ENCODE peak calls at places on chromosomes 16 and 17, in eight cellular contexts. One of them, this sample, is unnamed.
A peak's percentile ranks its signal among the peaks of the same experiment; 100 is the strongest.

GRCh38 chr17:4777969-4778760 is 6.5 kb downstream of the TM4SF5 start:
- DNase-seq in heart right ventricle: no peak
- DNase-seq in Peyer's patch: no peak
- DNase-seq in kidney: peak; percentile 8
- DNase-seq in small intestine: no peak
- DNase-seq in astrocyte of the spinal cord: no peak
- DNase-seq in mesendoderm: peak; percentile 32
- DNase-seq in tibial nerve: no peak
- DNase-seq in this sample: no peak

GRCh38 chr17:72358465-72358864 is 237.6 kb downstream of the SOX9 start:
- DNase-seq in astrocyte of the spinal cord: peak; percentile 73
- DNase-seq in mesendoderm: no peak
- DNase-seq in heart right ventricle: no peak
- DNase-seq in kidney: no peak
- DNase-seq in Peyer's patch: no peak
- DNase-seq in small intestine: no peak
- DNase-seq in tibial nerve: no peak
- DNase-seq in this sample: no peak

GRCh38 chr16:8822403-8822802 is 24.8 kb downstream of the PMM2 start:
- DNase-seq in Peyer's patch: no peak
- DNase-seq in mesendoderm: no peak
- DNase-seq in heart right ventricle: no peak
- DNase-seq in small intestine: no peak
- DNase-seq in tibial nerve: no peak
- DNase-seq in kidney: no peak
- DNase-seq in astrocyte of the spinal cord: no peak
- DNase-seq in this sample: no peak

GRCh38 chr17:15213381-15214087 is 51.6 kb downstream of the PMP22 start:
- DNase-seq in astrocyte of the spinal cord: peak; percentile 4
- DNase-seq in small intestine: no peak
- DNase-seq in kidney: no peak
- DNase-seq in tibial nerve: no peak
- DNase-seq in mesendoderm: peak; percentile 60
- DNase-seq in heart right ventricle: no peak
- DNase-seq in Peyer's patch: no peak
- DNase-seq in this sample: peak; percentile 47

GRCh38 chr16:75340715-75341500 is 89.5 kb upstream of the BCAR1 start:
- DNase-seq in heart right ventricle: no peak
- DNase-seq in small intestine: no peak
- DNase-seq in mesendoderm: peak; percentile 76
- DNase-seq in tibial nerve: no peak
- DNase-seq in astrocyte of the spinal cord: peak; percentile 63
- DNase-seq in kidney: no peak
- DNase-seq in Peyer's patch: no peak
- DNase-seq in this sample: no peak

GRCh38 chr17:36940313-36941264 is 3.3 kb downstream of the LHX1 start:
- DNase-seq in heart right ventricle: no peak
- DNase-seq in tibial nerve: no peak
- DNase-seq in mesendoderm: no peak
- DNase-seq in astrocyte of the spinal cord: no peak
- DNase-seq in Peyer's patch: no peak
- DNase-seq in small intestine: no peak
- DNase-seq in kidney: no peak
- DNase-seq in this sample: peak; percentile 75

GRCh38 chr16:10390330-10390729 is 4.5 kb downstream of the ATF7IP2 start:
- DNase-seq in tibial nerve: no peak
- DNase-seq in Peyer's patch: no peak
- DNase-seq in kidney: no peak
- DNase-seq in small intestine: no peak
- DNase-seq in astrocyte of the spinal cord: no peak
- DNase-seq in heart right ventricle: no peak
- DNase-seq in mesendoderm: no peak
- DNase-seq in this sample: no peak

GRCh38 chr16:4115209-4115940 is 867 bp downstream of the ADCY9 start:
- DNase-seq in tibial nerve: no peak
- DNase-seq in kidney: peak; percentile 89
- DNase-seq in small intestine: peak; percentile 54
- DNase-seq in mesendoderm: peak; percentile 66
- DNase-seq in astrocyte of the spinal cord: peak; percentile 59
- DNase-seq in Peyer's patch: peak; percentile 72
- DNase-seq in heart right ventricle: peak; percentile 34
- DNase-seq in this sample: peak; percentile 88

GRCh38 chr17:49971848-49972485 is 3.0 kb downstream of the DLX4 start:
- DNase-seq in small intestine: no peak
- DNase-seq in astrocyte of the spinal cord: no peak
- DNase-seq in heart right ventricle: no peak
- DNase-seq in kidney: peak; percentile 76
- DNase-seq in tibial nerve: no peak
- DNase-seq in Peyer's patch: no peak
- DNase-seq in mesendoderm: peak; percentile 35
- DNase-seq in this sample: peak; percentile 83

GRCh38 chr17:78996781-78997201 is 12.8 kb downstream of the CANT1 start:
- DNase-seq in astrocyte of the spinal cord: no peak
- DNase-seq in kidney: no peak
- DNase-seq in Peyer's patch: peak; percentile 42
- DNase-seq in mesendoderm: no peak
- DNase-seq in small intestine: no peak
- DNase-seq in heart right ventricle: no peak
- DNase-seq in tibial nerve: no peak
- DNase-seq in this sample: peak; percentile 28

GRCh38 chr16:54694651-54695050 is 236.0 kb upstream of the IRX5 start:
- DNase-seq in kidney: no peak
- DNase-seq in heart right ventricle: no peak
- DNase-seq in small intestine: no peak
- DNase-seq in mesendoderm: no peak
- DNase-seq in Peyer's patch: no peak
- DNase-seq in astrocyte of the spinal cord: no peak
- DNase-seq in tibial nerve: no peak
- DNase-seq in this sample: no peak

GRCh38 chr17:7239091-7240027 is at the start of gene PHF23:
- DNase-seq in small intestine: peak; percentile 100
- DNase-seq in heart right ventricle: peak; percentile 99
- DNase-seq in tibial nerve: peak; percentile 98
- DNase-seq in Peyer's patch: peak; percentile 99
- DNase-seq in mesendoderm: peak; percentile 100
- DNase-seq in kidney: peak; percentile 100
- DNase-seq in astrocyte of the spinal cord: peak; percentile 100
- DNase-seq in this sample: peak; percentile 99

GRCh38 chr17:34436607-34437006 is 73.6 kb upstream of the CCL1 start:
- DNase-seq in mesendoderm: peak; percentile 22
- DNase-seq in heart right ventricle: no peak
- DNase-seq in small intestine: no peak
- DNase-seq in Peyer's patch: no peak
- DNase-seq in kidney: no peak
- DNase-seq in astrocyte of the spinal cord: no peak
- DNase-seq in tibial nerve: no peak
- DNase-seq in this sample: no peak

GRCh38 chr16:11004957-11005610 is 60.7 kb downstream of the CLEC16A start:
- DNase-seq in astrocyte of the spinal cord: peak; percentile 40
- DNase-seq in kidney: no peak
- DNase-seq in small intestine: no peak
- DNase-seq in tibial nerve: no peak
- DNase-seq in heart right ventricle: no peak
- DNase-seq in mesendoderm: no peak
- DNase-seq in Peyer's patch: no peak
- DNase-seq in this sample: no peak

GRCh38 chr16:60166111-60166510 is 1432.0 kb upstream of the GOT2 start:
- DNase-seq in astrocyte of the spinal cord: no peak
- DNase-seq in kidney: no peak
- DNase-seq in Peyer's patch: no peak
- DNase-seq in tibial nerve: no peak
- DNase-seq in heart right ventricle: no peak
- DNase-seq in mesendoderm: no peak
- DNase-seq in small intestine: no peak
- DNase-seq in this sample: no peak

GRCh38 chr17:47102914-47103313 is 86.2 kb downstream of the CDC27 start:
- DNase-seq in tibial nerve: no peak
- DNase-seq in mesendoderm: no peak
- DNase-seq in small intestine: no peak
- DNase-seq in heart right ventricle: no peak
- DNase-seq in Peyer's patch: no peak
- DNase-seq in astrocyte of the spinal cord: no peak
- DNase-seq in kidney: no peak
- DNase-seq in this sample: no peak

GRCh38 chr16:27244363-27244755 is 24.2 kb downstream of the NSMCE1 start:
- DNase-seq in heart right ventricle: no peak
- DNase-seq in tibial nerve: no peak
- DNase-seq in small intestine: no peak
- DNase-seq in kidney: peak; percentile 62
- DNase-seq in mesendoderm: no peak
- DNase-seq in astrocyte of the spinal cord: no peak
- DNase-seq in Peyer's patch: peak; percentile 31
- DNase-seq in this sample: peak; percentile 12

GRCh38 chr17:81539571-81539900 is 11.4 kb downstream of the FSCN2 start:
- DNase-seq in Peyer's patch: no peak
- DNase-seq in kidney: peak; percentile 57
- DNase-seq in small intestine: no peak
- DNase-seq in heart right ventricle: no peak
- DNase-seq in astrocyte of the spinal cord: no peak
- DNase-seq in mesendoderm: no peak
- DNase-seq in tibial nerve: no peak
- DNase-seq in this sample: no peak

GRCh38 chr17:66300956-66301355 is 1.5 kb upstream of the PRKCA start:
- DNase-seq in kidney: no peak
- DNase-seq in mesendoderm: no peak
- DNase-seq in heart right ventricle: no peak
- DNase-seq in tibial nerve: no peak
- DNase-seq in Peyer's patch: no peak
- DNase-seq in astrocyte of the spinal cord: no peak
- DNase-seq in small intestine: no peak
- DNase-seq in this sample: no peak

GRCh38 chr16:57620316-57621231 is 7.9 kb upstream of the ADGRG1 start:
- DNase-seq in mesendoderm: peak; percentile 50
- DNase-seq in kidney: peak; percentile 72
- DNase-seq in tibial nerve: no peak
- DNase-seq in heart right ventricle: no peak
- DNase-seq in small intestine: peak; percentile 67
- DNase-seq in Peyer's patch: no peak
- DNase-seq in astrocyte of the spinal cord: no peak
- DNase-seq in this sample: peak; percentile 72
- H3K4me3 ChIP-seq in mesendoderm: no peak overlapping the region
- H3K4me3 ChIP-seq in kidney: peak overlapping the region; percentile 58
- H3K4me3 ChIP-seq in tibial nerve: no peak overlapping the region
- H3K4me3 ChIP-seq in heart right ventricle: no peak overlapping the region
- H3K4me3 ChIP-seq in small intestine: peak overlapping the region; percentile 37
- H3K4me3 ChIP-seq in Peyer's patch: no peak overlapping the region
- H3K4me3 ChIP-seq in astrocyte of the spinal cord: no peak overlapping the region
- H3K4me3 ChIP-seq in this sample: no peak overlapping the region

DNA sequence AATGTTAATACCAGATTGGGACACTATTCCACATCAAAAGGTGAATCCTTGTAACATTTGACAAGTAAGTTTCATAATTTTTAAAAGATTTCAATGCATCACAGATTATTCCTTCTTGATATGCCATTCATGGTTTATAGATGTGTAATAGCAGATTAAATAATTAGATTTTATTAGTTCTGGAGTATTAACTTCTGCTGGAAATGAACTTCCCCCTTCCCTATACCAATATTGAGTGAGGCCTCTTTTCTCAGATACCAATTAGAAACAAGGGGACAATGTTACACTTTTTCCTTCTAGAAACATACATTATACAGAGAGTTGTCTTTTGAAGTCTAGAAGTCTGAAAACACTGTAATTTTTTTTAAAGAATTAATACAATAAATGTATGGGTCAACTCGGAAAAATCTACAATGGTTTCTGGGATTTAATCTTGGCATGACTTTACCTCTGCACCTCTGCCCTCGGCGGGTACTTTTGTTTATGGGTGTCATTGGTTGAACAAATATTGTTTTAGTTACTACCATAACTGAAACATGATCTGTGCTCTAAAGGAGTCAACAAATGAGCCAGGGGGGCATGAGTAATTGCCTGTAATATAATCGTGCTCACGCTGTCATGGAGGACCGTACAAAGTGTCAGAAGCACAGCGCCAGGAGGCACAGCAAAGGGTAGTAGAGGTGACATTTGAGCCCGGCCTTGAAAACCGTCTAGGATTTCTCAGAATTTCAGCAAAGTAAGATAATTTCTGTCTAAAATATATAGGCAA is 8.2 kb downstream of the LRRC37B start:
- DNase-seq in Peyer's patch: no peak
- DNase-seq in mesendoderm: no peak
- DNase-seq in astrocyte of the spinal cord: peak; percentile 32
- DNase-seq in tibial nerve: no peak
- DNase-seq in heart right ventricle: no peak
- DNase-seq in kidney: no peak
- DNase-seq in small intestine: peak; percentile 43
- DNase-seq in this sample: no peak
- H3K4me3 ChIP-seq in Peyer's patch: no peak overlapping the region
- H3K4me3 ChIP-seq in mesendoderm: no peak overlapping the region
- H3K4me3 ChIP-seq in astrocyte of the spinal cord: no peak overlapping the region
- H3K4me3 ChIP-seq in tibial nerve: no peak overlapping the region
- H3K4me3 ChIP-seq in heart right ventricle: no peak overlapping the region
- H3K4me3 ChIP-seq in kidney: no peak overlapping the region
- H3K4me3 ChIP-seq in small intestine: no peak overlapping the region
- H3K4me3 ChIP-seq in this sample: no peak overlapping the region

GRCh38 chr16:25269879-25270278 is 12.2 kb upstream of the ZKSCAN2 start:
- DNase-seq in mesendoderm: no peak
- DNase-seq in Peyer's patch: no peak
- DNase-seq in tibial nerve: no peak
- DNase-seq in kidney: no peak
- DNase-seq in heart right ventricle: no peak
- DNase-seq in small intestine: no peak
- DNase-seq in astrocyte of the spinal cord: no peak
- DNase-seq in this sample: no peak
- H3K4me3 ChIP-seq in mesendoderm: no peak overlapping the region
- H3K4me3 ChIP-seq in Peyer's patch: no peak overlapping the region
- H3K4me3 ChIP-seq in tibial nerve: no peak overlapping the region
- H3K4me3 ChIP-seq in kidney: no peak overlapping the region
- H3K4me3 ChIP-seq in heart right ventricle: no peak overlapping the region
- H3K4me3 ChIP-seq in small intestine: no peak overlapping the region
- H3K4me3 ChIP-seq in astrocyte of the spinal cord: no peak overlapping the region
- H3K4me3 ChIP-seq in this sample: no peak overlapping the region

DNA sequence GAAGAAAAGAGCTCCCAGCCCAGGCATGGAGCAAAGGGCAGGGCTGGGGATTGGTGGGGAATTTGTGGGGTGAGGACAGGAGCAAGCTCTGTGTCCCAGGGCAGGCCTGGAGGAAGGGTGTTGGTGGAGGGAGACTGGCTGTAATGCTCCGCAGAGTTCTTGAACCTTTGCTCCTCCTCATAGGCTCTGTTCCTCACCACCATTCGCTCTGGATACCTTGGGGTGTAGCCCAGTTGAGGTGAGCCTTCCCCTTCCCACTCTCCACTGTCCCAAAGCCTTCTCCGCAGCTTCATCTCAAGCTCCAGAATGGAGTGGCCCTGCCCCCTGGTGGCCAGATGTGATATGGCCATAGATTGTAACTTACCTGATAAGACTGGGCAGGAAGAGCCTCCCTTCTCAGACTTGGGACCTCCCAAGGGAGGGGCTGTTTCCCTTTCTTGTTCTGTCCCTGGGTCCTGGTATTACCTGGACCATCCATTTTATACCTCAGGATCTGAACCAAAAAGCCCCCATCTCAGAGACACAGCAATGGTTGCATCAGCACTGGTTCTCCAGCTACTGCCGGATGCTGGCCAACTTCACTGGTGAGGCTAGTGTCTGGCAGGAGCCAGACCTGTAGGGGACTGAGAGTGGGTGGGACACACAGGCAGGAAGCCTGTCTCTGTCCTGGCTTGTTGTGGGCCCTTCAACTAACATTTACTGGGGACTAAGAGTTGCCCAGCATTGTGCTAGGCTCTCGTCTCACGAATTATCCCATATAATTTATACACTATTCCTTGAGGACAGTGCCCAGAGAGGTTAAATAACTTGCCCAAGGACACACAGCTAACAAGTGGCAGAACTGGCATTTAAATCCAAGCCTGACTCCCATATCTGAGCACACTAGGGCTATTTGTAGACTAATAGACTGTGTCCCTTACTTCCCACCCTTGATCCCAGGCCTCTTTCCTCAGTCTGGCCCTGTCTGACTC is 19.1 kb upstream of the STAC2 start:
- DNase-seq in mesendoderm: peak; percentile 95
- DNase-seq in small intestine: peak; percentile 86
- DNase-seq in heart right ventricle: peak; percentile 86
- DNase-seq in kidney: peak; percentile 86
- DNase-seq in astrocyte of the spinal cord: peak; percentile 84
- DNase-seq in Peyer's patch: peak; percentile 96
- DNase-seq in tibial nerve: peak; percentile 96
- DNase-seq in this sample: peak; percentile 90
- H3K4me3 ChIP-seq in mesendoderm: no peak overlapping the region
- H3K4me3 ChIP-seq in small intestine: no peak overlapping the region
- H3K4me3 ChIP-seq in heart right ventricle: no peak overlapping the region
- H3K4me3 ChIP-seq in kidney: no peak overlapping the region
- H3K4me3 ChIP-seq in astrocyte of the spinal cord: no peak overlapping the region
- H3K4me3 ChIP-seq in Peyer's patch: no peak overlapping the region
- H3K4me3 ChIP-seq in tibial nerve: no peak overlapping the region
- H3K4me3 ChIP-seq in this sample: no peak overlapping the region

This sample was measured in H7.